ENCODE peak calls at places on chromosomes 2 and 18, in nine cellular contexts. H, R, N, V, F, U, X, Z and J are unnamed samples.

GRCh38 chr2:200086911-200087310 is 131.5 kb downstream of the MAIP1 start:
- DNase-seq in H (no peak), R (no peak), N (no peak), V (no peak), F (no peak), U (peak), X (no peak), Z (no peak), J (no peak)

GRCh38 chr2:8006626-8007025 is 675.2 kb upstream of the ID2 start:
- DNase-seq in H (no peak), R (no peak), N (no peak), V (no peak), F (no peak), U (no peak), X (peak), Z (no peak), J (no peak)

GRCh38 chr2:27721335-27721734 is 50.2 kb upstream of the MRPL33 start:
- DNase-seq in H (peak), R (no peak), N (no peak), V (no peak), F (no peak), U (no peak), X (peak), Z (no peak), J (no peak)

GRCh38 chr2:152560163-152560562 is 157.1 kb downstream of the PRPF40A start:
- DNase-seq in H (no peak), R (no peak), N (no peak), V (no peak), F (no peak), U (no peak), X (no peak), Z (no peak), J (no peak)

GRCh38 chr2:200655918-200656580 is 70.2 kb downstream of the AOX1 start:
- DNase-seq in H (no peak), R (no peak), N (no peak), V (no peak), F (no peak), U (no peak), X (no peak), Z (no peak), J (no peak)

GRCh38 chr2:50781646-50782045 is 250.3 kb downstream of the NRXN1 start:
- DNase-seq in H (no peak), R (no peak), N (no peak), V (no peak), F (no peak), U (no peak), X (no peak), Z (no peak), J (no peak)

GRCh38 chr2:240374085-240374907 is 61.2 kb upstream of the GPC1 start:
- DNase-seq in H (no peak), R (no peak), N (peak), V (peak), F (peak), U (no peak), X (peak), Z (peak), J (peak)

GRCh38 chr18:63409301-63409700 is 13.0 kb downstream of the VPS4B start:
- DNase-seq in H (no peak), R (no peak), N (no peak), V (no peak), F (no peak), U (no peak), X (no peak), Z (no peak), J (no peak)

GRCh38 chr2:123101434-123101833 is 923.7 kb upstream of the CNTNAP5 start:
- DNase-seq in H (no peak), R (no peak), N (no peak), V (no peak), F (no peak), U (no peak), X (no peak), Z (no peak), J (no peak)

GRCh38 chr2:159119652-159120257 is 151.3 kb downstream of the TANC1 start:
- DNase-seq in H (no peak), R (no peak), N (no peak), V (no peak), F (no peak), U (no peak), X (no peak), Z (no peak), J (peak)

GRCh38 chr2:46198164-46198883 is 98.9 kb upstream of the EPAS1 start:
- DNase-seq in H (no peak), R (no peak), N (no peak), V (no peak), F (no peak), U (no peak), X (no peak), Z (no peak), J (no peak)

GRCh38 chr2:74498500-74499268 is 719 bp downstream of the LBX2 start:
- DNase-seq in H (peak), R (no peak), N (peak), V (no peak), F (no peak), U (no peak), X (no peak), Z (no peak), J (no peak)

GRCh38 chr2:181305151-181306123 is 151.7 kb upstream of the ITGA4 start:
- DNase-seq in H (peak), R (peak), N (no peak), V (no peak), F (no peak), U (no peak), X (no peak), Z (no peak), J (peak)

GRCh38 chr2:79437416-79438281 is 75.2 kb upstream of the CTNNA2 start:
- DNase-seq in H (no peak), R (no peak), N (no peak), V (no peak), F (no peak), U (no peak), X (no peak), Z (no peak), J (no peak)

GRCh38 chr18:38634117-38634516 is 1068.5 kb upstream of the CELF4 start:
- DNase-seq in H (no peak), R (no peak), N (no peak), V (no peak), F (no peak), U (no peak), X (no peak), Z (no peak), J (no peak)

GRCh38 chr18:59060540-59060939 is 79.1 kb upstream of the SEC11C start:
- DNase-seq in H (no peak), R (no peak), N (no peak), V (no peak), F (no peak), U (no peak), X (no peak), Z (no peak), J (no peak)

GRCh38 chr2:209426432-209426831 is 2.6 kb downstream of the MAP2 start:
- DNase-seq in H (no peak), R (peak), N (no peak), V (no peak), F (no peak), U (peak), X (peak), Z (no peak), J (no peak)

GRCh38 chr2:240373289-240373885 is 62.1 kb upstream of the GPC1 start:
- DNase-seq in H (no peak), R (no peak), N (no peak), V (no peak), F (no peak), U (no peak), X (no peak), Z (no peak), J (no peak)

GRCh38 chr18:5619381-5619780 is 75.6 kb upstream of the EPB41L3 start:
- DNase-seq in H (no peak), R (no peak), N (no peak), V (no peak), F (no peak), U (peak), X (no peak), Z (no peak), J (no peak)

GRCh38 chr18:46039967-46040746 is 31.9 kb downstream of the PSTPIP2 start:
- DNase-seq in H (no peak), R (no peak), N (no peak), V (no peak), F (no peak), U (no peak), X (no peak), Z (no peak), J (no peak)

GRCh38 chr18:2985628-2986027 is 27.3 kb downstream of the LPIN2 start:
- DNase-seq in H (no peak), R (no peak), N (no peak), V (no peak), F (no peak), U (no peak), X (peak), Z (no peak), J (no peak)

GRCh38 chr2:106075038-106075437 is 119.1 kb downstream of the UXS1 start:
- DNase-seq in H (no peak), R (no peak), N (no peak), V (no peak), F (no peak), U (no peak), X (no peak), Z (no peak), J (no peak)

GRCh38 chr2:149598014-149598395 is 10.4 kb upstream of the MMADHC start:
- DNase-seq in H (no peak), R (no peak), N (no peak), V (no peak), F (no peak), U (no peak), X (no peak), Z (no peak), J (no peak)

GRCh38 chr2:20622731-20623130 is 28.2 kb downstream of the HS1BP3 start:
- DNase-seq in H (no peak), R (no peak), N (no peak), V (no peak), F (peak), U (no peak), X (no peak), Z (no peak), J (peak)

GRCh38 chr2:62014102-62014501 is 108.6 kb downstream of the COMMD1 start:
- DNase-seq in H (no peak), R (no peak), N (no peak), V (peak), F (peak), U (peak), X (no peak), Z (no peak), J (peak)

GRCh38 chr2:19747310-19748072 is 154.3 kb downstream of the TTC32 start:
- DNase-seq in H (no peak), R (no peak), N (no peak), V (no peak), F (no peak), U (no peak), X (no peak), Z (no peak), J (peak)

GRCh38 chr2:200279857-200280256 is 26.6 kb upstream of the SPATS2L start:
- DNase-seq in H (no peak), R (no peak), N (no peak), V (no peak), F (no peak), U (no peak), X (no peak), Z (no peak), J (no peak)

GRCh38 chr2:119106301-119106897 is 52.2 kb downstream of the C1QL2 start:
- DNase-seq in H (peak), R (no peak), N (peak), V (no peak), F (peak), U (no peak), X (peak), Z (peak), J (no peak)

GRCh38 chr2:153808675-153809074 is 63.0 kb upstream of the GALNT13 start:
- DNase-seq in H (no peak), R (no peak), N (peak), V (no peak), F (no peak), U (no peak), X (no peak), Z (no peak), J (no peak)

GRCh38 chr2:157470321-157470720 is 26.4 kb upstream of the CYTIP start:
- DNase-seq in H (no peak), R (no peak), N (no peak), V (no peak), F (no peak), U (no peak), X (no peak), Z (no peak), J (no peak)

GRCh38 chr2:235148201-235149170 is 196.7 kb downstream of the SH3BP4 start:
- DNase-seq in H (no peak), R (no peak), N (no peak), V (no peak), F (no peak), U (no peak), X (no peak), Z (no peak), J (no peak)

GRCh38 chr2:8966123-8966908 is 37.2 kb downstream of the MBOAT2 start:
- DNase-seq in H (no peak), R (no peak), N (no peak), V (no peak), F (no peak), U (no peak), X (no peak), Z (no peak), J (no peak)

GRCh38 chr18:48825101-48825745 is 125.5 kb downstream of the SMAD7 start:
- DNase-seq in H (peak), R (no peak), N (peak), V (peak), F (peak), U (peak), X (no peak), Z (no peak), J (peak)

GRCh38 chr2:163551974-163552373 is 183.8 kb downstream of the FIGN start:
- DNase-seq in H (no peak), R (no peak), N (no peak), V (no peak), F (no peak), U (no peak), X (no peak), Z (no peak), J (no peak)